ENCODE peak calls at places on chromosome 9, in six cellular contexts. F is AG08395; X is stimulated activated CD4-positive, alpha-beta T cell treated with anti-CD3 and anti-CD28 coated beads, TNF-alpha, amount 100 ng/mL, for 24 hours; K is NCI-H1417; P is fibroblast of gingiva; O is stimulated activated CD8-positive, alpha-beta memory T cell treated with anti-CD3 and anti-CD28 coated beads, Interleukin-7, amount 100 ng/mL, for 24 hours. E is an unnamed sample.

GRCh38 chr9:73153793-73154227 is 2.1 kb downstream of the ANXA1 start:
- DNase-seq in K (no peak), X (no peak), P (peak), F (peak), O (no peak), E (no peak)

GRCh38 chr9:4296217-4296616 is 3.7 kb downstream of the GLIS3 start:
- DNase-seq in O (no peak), K (no peak), F (no peak), X (no peak), P (no peak), E (no peak)

GRCh38 chr9:32251539-32251938 is 132.9 kb upstream of the ACO1 start:
- DNase-seq in P (no peak), X (no peak), K (peak), O (no peak), F (no peak), E (peak)

GRCh38 chr9:16191691-16192402 is 639.0 kb downstream of the CCDC171 start:
- DNase-seq in F (peak), O (peak), P (peak), K (peak), X (no peak), E (peak)

GRCh38 chr9:19493174-19493811 is 84.5 kb downstream of the ACER2 start:
- DNase-seq in O (peak), F (peak), P (peak), X (peak), K (peak), E (peak)

GRCh38 chr9:91033802-91034201 is 232.2 kb downstream of the SYK start:
- DNase-seq in K (no peak), X (peak), O (peak), P (no peak), F (no peak), E (no peak)

GRCh38 chr9:123049589-123050222 is 16.2 kb downstream of the GPR21 start:
- DNase-seq in P (peak), K (no peak), X (no peak), O (no peak), F (peak), E (no peak)

GRCh38 chr9:87148391-87149237 is 201.3 kb upstream of the GAS1 start:
- DNase-seq in F (peak), X (no peak), K (no peak), O (no peak), P (peak), E (peak)

GRCh38 chr9:135339378-135339973 is 140.1 kb upstream of the PPP1R26 start:
- DNase-seq in X (no peak), F (no peak), P (no peak), O (no peak), K (no peak), E (no peak)

GRCh38 chr9:89796606-89797005 is 191.8 kb downstream of the GADD45G start:
- DNase-seq in K (no peak), X (no peak), F (no peak), P (no peak), O (no peak), E (no peak)

GRCh38 chr9:112334319-112334828 is 955 bp upstream of the PTBP3 start:
- DNase-seq in P (peak), O (peak), F (no peak), K (peak), X (peak), E (no peak)

GRCh38 chr9:133119461-133120342 is 1.3 kb downstream of the RALGDS start:
- DNase-seq in F (peak), K (no peak), X (no peak), P (peak), O (no peak), E (no peak)

GRCh38 chr9:130074391-130075115 is 20.8 kb downstream of the GPR107 start:
- DNase-seq in X (no peak), F (no peak), K (no peak), P (no peak), O (no peak), E (no peak)

GRCh38 chr9:121620777-121621437 is 30.5 kb upstream of the DAB2IP start:
- DNase-seq in K (peak), X (no peak), P (no peak), O (no peak), F (peak), E (no peak)

GRCh38 chr9:89683626-89684025 is 78.8 kb downstream of the GADD45G start:
- DNase-seq in X (no peak), P (no peak), O (no peak), F (no peak), K (no peak), E (no peak)

GRCh38 chr9:78986446-78986845 is 585.3 kb upstream of the TLE4 start:
- DNase-seq in O (no peak), X (no peak), P (no peak), K (no peak), F (no peak), E (no peak)

GRCh38 chr9:129027224-129027684 is 877 bp downstream of the SH3GLB2 start:
- DNase-seq in O (no peak), K (no peak), P (no peak), F (no peak), X (no peak), E (no peak)

GRCh38 chr9:38392235-38393127 is at the start of gene ALDH1B1:
- DNase-seq in O (peak), P (peak), X (peak), F (peak), K (peak), E (peak)

GRCh38 chr9:15018238-15018637 is 108.0 kb upstream of the FREM1 start:
- DNase-seq in O (no peak), X (no peak), K (no peak), F (no peak), P (no peak), E (no peak)

GRCh38 chr9:137276757-137277328 is 683 bp upstream of the TOR4A start:
- DNase-seq in O (no peak), P (peak), K (no peak), X (no peak), F (peak), E (no peak)

GRCh38 chr9:94169978-94170377 is 85.7 kb downstream of the PTPDC1 start:
- DNase-seq in F (no peak), X (no peak), O (no peak), P (peak), K (no peak), E (no peak)